ENCODE peak calls at places on chromosomes 4 and X, in five cellular contexts. One of them, this sample, is unnamed.

GRCh38 chr4:114654607-114655006 is 56.0 kb downstream of the UGT8 start:
- DNase-seq in endothelial cell of umbilical vein: no peak
- DNase-seq in GM23338: no peak
- DNase-seq in breast epithelium: no peak
- DNase-seq in tibial artery: no peak
- DNase-seq in this sample: no peak

GRCh38 chrX:150849486-150849885 is 49.0 kb downstream of the CD99L2 start:
- DNase-seq in breast epithelium: no peak
- DNase-seq in tibial artery: no peak
- DNase-seq in GM23338: no peak
- DNase-seq in endothelial cell of umbilical vein: no peak
- DNase-seq in this sample: no peak

GRCh38 chr4:184988611-184989010 is 29.7 kb upstream of the HELT start:
- DNase-seq in breast epithelium: peak
- DNase-seq in GM23338: no peak
- DNase-seq in endothelial cell of umbilical vein: no peak
- DNase-seq in tibial artery: no peak
- DNase-seq in this sample: no peak

GRCh38 chr4:80142396-80143304 is 54.7 kb upstream of the PRDM8 start:
- DNase-seq in endothelial cell of umbilical vein: peak
- DNase-seq in GM23338: no peak
- DNase-seq in tibial artery: no peak
- DNase-seq in breast epithelium: no peak
- DNase-seq in this sample: no peak

GRCh38 chr4:4714330-4714729 is 145.1 kb upstream of the MSX1 start:
- DNase-seq in GM23338: no peak
- DNase-seq in breast epithelium: no peak
- DNase-seq in endothelial cell of umbilical vein: no peak
- DNase-seq in tibial artery: no peak
- DNase-seq in this sample: no peak

GRCh38 chr4:27181672-27182071 is 321.0 kb downstream of the STIM2 start:
- DNase-seq in endothelial cell of umbilical vein: no peak
- DNase-seq in GM23338: no peak
- DNase-seq in tibial artery: no peak
- DNase-seq in breast epithelium: no peak
- DNase-seq in this sample: no peak

GRCh38 chr4:125191252-125191651 is 123.5 kb upstream of the FAT4 start:
- DNase-seq in breast epithelium: no peak
- DNase-seq in GM23338: no peak
- DNase-seq in endothelial cell of umbilical vein: no peak
- DNase-seq in tibial artery: no peak
- DNase-seq in this sample: no peak

GRCh38 chr4:159410076-159410777 is 307.3 kb downstream of the RAPGEF2 start:
- DNase-seq in breast epithelium: no peak
- DNase-seq in tibial artery: no peak
- DNase-seq in GM23338: no peak
- DNase-seq in endothelial cell of umbilical vein: no peak
- DNase-seq in this sample: no peak

GRCh38 chrX:73577368-73577767 is 14.4 kb downstream of the CHIC1 start:
- DNase-seq in GM23338: peak
- DNase-seq in tibial artery: no peak
- DNase-seq in endothelial cell of umbilical vein: peak
- DNase-seq in breast epithelium: no peak
- DNase-seq in this sample: no peak

GRCh38 chr4:85686398-85686797 is 211.4 kb downstream of the ARHGAP24 start:
- DNase-seq in tibial artery: no peak
- DNase-seq in endothelial cell of umbilical vein: no peak
- DNase-seq in breast epithelium: no peak
- DNase-seq in GM23338: no peak
- DNase-seq in this sample: no peak

GRCh38 chrX:43557792-43558191 is 98.3 kb upstream of the MAOA start:
- DNase-seq in endothelial cell of umbilical vein: peak
- DNase-seq in tibial artery: no peak
- DNase-seq in breast epithelium: peak
- DNase-seq in GM23338: peak
- DNase-seq in this sample: no peak

GRCh38 chrX:40171513-40172168 is 73.9 kb upstream of the BCOR start:
- DNase-seq in breast epithelium: no peak
- DNase-seq in tibial artery: no peak
- DNase-seq in endothelial cell of umbilical vein: peak
- DNase-seq in GM23338: no peak
- DNase-seq in this sample: no peak

GRCh38 chr4:28702571-28702970 is 1841.9 kb downstream of the STIM2 start:
- DNase-seq in breast epithelium: no peak
- DNase-seq in GM23338: no peak
- DNase-seq in endothelial cell of umbilical vein: no peak
- DNase-seq in tibial artery: no peak
- DNase-seq in this sample: no peak

GRCh38 chr4:99024481-99025275 is 29.2 kb downstream of the METAP1 start:
- DNase-seq in tibial artery: no peak
- DNase-seq in endothelial cell of umbilical vein: no peak
- DNase-seq in GM23338: no peak
- DNase-seq in breast epithelium: no peak
- DNase-seq in this sample: no peak

GRCh38 chr4:151685303-151685702 is 75.5 kb downstream of the GATB start:
- DNase-seq in breast epithelium: no peak
- DNase-seq in tibial artery: no peak
- DNase-seq in GM23338: no peak
- DNase-seq in endothelial cell of umbilical vein: no peak
- DNase-seq in this sample: no peak

GRCh38 chrX:150767475-150768131 is 74.4 kb downstream of the MTMR1 start:
- DNase-seq in breast epithelium: no peak
- DNase-seq in endothelial cell of umbilical vein: no peak
- DNase-seq in GM23338: no peak
- DNase-seq in tibial artery: no peak
- DNase-seq in this sample: no peak

GRCh38 chr4:2125023-2125422 is 65.9 kb downstream of the NAT8L start:
- DNase-seq in breast epithelium: no peak
- DNase-seq in GM23338: no peak
- DNase-seq in tibial artery: no peak
- DNase-seq in endothelial cell of umbilical vein: no peak
- DNase-seq in this sample: no peak

GRCh38 chr4:139890810-139891209 is 225.2 kb downstream of the MGST2 start:
- DNase-seq in endothelial cell of umbilical vein: peak
- DNase-seq in GM23338: no peak
- DNase-seq in tibial artery: no peak
- DNase-seq in breast epithelium: no peak
- DNase-seq in this sample: no peak

GRCh38 chr4:73979407-73979806 is 2.4 kb downstream of the PF4 start:
- DNase-seq in GM23338: no peak
- DNase-seq in breast epithelium: no peak
- DNase-seq in tibial artery: no peak
- DNase-seq in endothelial cell of umbilical vein: no peak
- DNase-seq in this sample: no peak

GRCh38 chrX:48720580-48721240 is 24.2 kb downstream of the SUV39H1 start:
- DNase-seq in tibial artery: no peak
- DNase-seq in breast epithelium: no peak
- DNase-seq in GM23338: no peak
- DNase-seq in endothelial cell of umbilical vein: no peak
- DNase-seq in this sample: no peak

GRCh38 chrX:69317721-69318120 is 152.5 kb upstream of the PJA1 start:
- DNase-seq in GM23338: no peak
- DNase-seq in endothelial cell of umbilical vein: no peak
- DNase-seq in tibial artery: no peak
- DNase-seq in breast epithelium: no peak
- DNase-seq in this sample: no peak

GRCh38 chr4:118712872-118713271 is 27.7 kb downstream of the METTL14 start:
- DNase-seq in breast epithelium: no peak
- DNase-seq in GM23338: no peak
- DNase-seq in endothelial cell of umbilical vein: no peak
- DNase-seq in tibial artery: no peak
- DNase-seq in this sample: no peak

GRCh38 chr4:176745902-176746301 is 46.8 kb downstream of the VEGFC start:
- DNase-seq in endothelial cell of umbilical vein: no peak
- DNase-seq in breast epithelium: no peak
- DNase-seq in GM23338: no peak
- DNase-seq in tibial artery: no peak
- DNase-seq in this sample: no peak

GRCh38 chr4:39134674-39135073 is 47.7 kb upstream of the WDR19 start:
- DNase-seq in GM23338: no peak
- DNase-seq in tibial artery: no peak
- DNase-seq in endothelial cell of umbilical vein: peak
- DNase-seq in breast epithelium: no peak
- DNase-seq in this sample: no peak

GRCh38 chrX:20988804-20989203 is 385.4 kb upstream of the CNKSR2 start:
- DNase-seq in breast epithelium: no peak
- DNase-seq in tibial artery: no peak
- DNase-seq in GM23338: no peak
- DNase-seq in endothelial cell of umbilical vein: no peak
- DNase-seq in this sample: no peak

GRCh38 chr4:185624248-185624568 is 88.9 kb upstream of the PDLIM3 start:
- DNase-seq in tibial artery: no peak
- DNase-seq in endothelial cell of umbilical vein: no peak
- DNase-seq in breast epithelium: no peak
- DNase-seq in GM23338: no peak
- DNase-seq in this sample: no peak

GRCh38 chr4:75154994-75155393 is 222.1 kb downstream of the PARM1 start:
- DNase-seq in endothelial cell of umbilical vein: no peak
- DNase-seq in tibial artery: no peak
- DNase-seq in breast epithelium: no peak
- DNase-seq in GM23338: no peak
- DNase-seq in this sample: no peak

GRCh38 chr4:76002176-76002575 is 5.1 kb downstream of the CXCL9 start:
- DNase-seq in GM23338: no peak
- DNase-seq in breast epithelium: no peak
- DNase-seq in endothelial cell of umbilical vein: peak
- DNase-seq in tibial artery: no peak
- DNase-seq in this sample: no peak

GRCh38 chr4:132642196-132642817 is 506.8 kb upstream of the PCDH10 start:
- DNase-seq in tibial artery: no peak
- DNase-seq in breast epithelium: no peak
- DNase-seq in GM23338: peak
- DNase-seq in endothelial cell of umbilical vein: peak
- DNase-seq in this sample: no peak

GRCh38 chr4:55184600-55185523 is 59.5 kb upstream of the KDR start:
- DNase-seq in endothelial cell of umbilical vein: no peak
- DNase-seq in GM23338: peak
- DNase-seq in breast epithelium: no peak
- DNase-seq in tibial artery: no peak
- DNase-seq in this sample: no peak
- TF ChIP-seq CTCF in endothelial cell of umbilical vein: peak
- TF ChIP-seq CTCF in GM23338: peak
- TF ChIP-seq CTCF in breast epithelium: no peak
- TF ChIP-seq CTCF in tibial artery: no peak
- TF ChIP-seq CTCF in this sample: no peak

DNA sequence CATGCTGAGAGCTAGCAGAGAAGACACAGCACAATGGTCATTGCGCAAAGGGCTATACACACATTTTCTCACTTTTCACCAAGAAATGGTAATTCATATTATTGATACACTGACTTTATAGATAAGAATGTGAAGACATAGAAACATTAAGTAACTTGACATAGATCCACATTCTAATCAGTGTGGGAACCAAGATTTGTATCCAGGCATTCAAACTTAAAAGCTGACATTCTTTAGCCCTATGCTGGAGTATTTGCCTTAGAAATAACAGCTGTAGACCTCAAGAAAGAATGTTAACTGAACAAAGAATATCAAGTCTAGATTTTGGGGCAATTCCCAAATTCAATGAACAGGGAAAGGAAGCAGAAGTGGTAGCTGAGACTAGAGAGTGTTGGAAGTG is 384.8 kb downstream of the IL15 start:
- DNase-seq in endothelial cell of umbilical vein: no peak
- DNase-seq in breast epithelium: no peak
- DNase-seq in tibial artery: no peak
- DNase-seq in GM23338: no peak
- DNase-seq in this sample: no peak
- TF ChIP-seq CTCF in endothelial cell of umbilical vein: no peak
- TF ChIP-seq CTCF in breast epithelium: no peak
- TF ChIP-seq CTCF in tibial artery: no peak
- TF ChIP-seq CTCF in GM23338: no peak
- TF ChIP-seq CTCF in this sample: no peak

GRCh38 chrX:15142084-15142715 is 127.7 kb downstream of the ASB9 start:
- DNase-seq in endothelial cell of umbilical vein: no peak
- DNase-seq in tibial artery: no peak
- DNase-seq in GM23338: no peak
- DNase-seq in breast epithelium: no peak
- DNase-seq in this sample: no peak

GRCh38 chrX:15143825-15144121 is 126.1 kb downstream of the ASB9 start:
- DNase-seq in GM23338: peak
- DNase-seq in tibial artery: no peak
- DNase-seq in endothelial cell of umbilical vein: no peak
- DNase-seq in breast epithelium: no peak
- DNase-seq in this sample: no peak

GRCh38 chrX:15143050-15143824 is 126.6 kb downstream of the ASB9 start:
- DNase-seq in endothelial cell of umbilical vein: peak
- DNase-seq in GM23338: peak
- DNase-seq in tibial artery: no peak
- DNase-seq in breast epithelium: peak
- DNase-seq in this sample: no peak

GRCh38 chrX:15150578-15150977 is 119.3 kb downstream of the ASB9 start:
- DNase-seq in GM23338: no peak
- DNase-seq in tibial artery: no peak
- DNase-seq in breast epithelium: no peak
- DNase-seq in endothelial cell of umbilical vein: no peak
- DNase-seq in this sample: no peak

DNA sequence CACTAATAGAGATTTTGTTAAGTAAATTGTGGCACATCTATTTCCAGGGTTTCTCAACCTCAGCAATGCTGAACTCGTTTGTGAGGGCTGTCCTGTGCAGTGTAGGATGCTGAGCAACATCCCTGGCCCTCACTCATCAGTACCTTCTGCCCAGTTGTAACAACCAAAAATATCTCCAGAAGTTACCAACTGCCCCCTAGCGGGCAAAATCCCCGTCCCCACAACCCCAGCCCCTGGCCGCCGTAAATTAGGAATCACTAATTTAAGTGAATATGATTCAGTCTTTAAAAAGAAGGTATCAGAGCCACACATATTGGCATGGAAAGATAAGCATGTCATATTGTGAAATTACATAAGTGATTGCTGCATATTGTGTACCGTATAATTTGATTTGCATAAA is 123.4 kb downstream of the ASB9 start:
- DNase-seq in tibial artery: no peak
- DNase-seq in GM23338: peak
- DNase-seq in breast epithelium: no peak
- DNase-seq in endothelial cell of umbilical vein: peak
- DNase-seq in this sample: no peak
- TF ChIP-seq CTCF in tibial artery: peak
- TF ChIP-seq CTCF in GM23338: peak
- TF ChIP-seq CTCF in breast epithelium: no peak
- TF ChIP-seq CTCF in endothelial cell of umbilical vein: peak
- TF ChIP-seq CTCF in this sample: peak

DNA sequence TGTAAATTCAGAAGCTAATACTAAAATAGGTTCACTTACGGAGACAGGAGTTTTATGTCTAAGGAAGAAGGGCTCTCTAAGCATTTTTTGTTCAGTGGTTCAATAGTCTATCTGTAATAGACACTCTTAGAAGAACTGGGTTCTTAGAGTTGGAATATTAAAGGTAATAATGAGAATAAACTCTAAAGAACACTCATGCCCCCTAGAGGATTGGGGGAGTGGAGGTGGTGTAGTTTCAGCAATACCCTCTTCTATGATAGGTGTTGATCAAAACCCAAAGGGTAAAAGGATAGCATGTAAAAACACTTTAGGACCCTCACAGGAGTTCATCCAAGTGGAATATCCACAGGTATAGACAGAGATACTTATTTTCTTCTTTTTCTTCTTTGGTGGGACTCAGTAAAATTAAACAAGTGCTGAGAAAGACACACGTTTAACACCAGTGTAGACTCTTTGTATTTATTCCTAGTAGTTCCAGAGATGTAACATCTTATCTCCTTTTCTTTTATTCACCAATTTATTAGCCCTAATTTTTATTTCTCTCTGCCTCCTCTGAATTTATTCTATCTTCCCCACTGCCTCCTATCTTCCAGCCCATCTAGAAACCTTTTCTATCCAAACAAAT is 25.7 kb upstream of the MND1 start:
- DNase-seq in breast epithelium: no peak
- DNase-seq in tibial artery: no peak
- DNase-seq in GM23338: peak
- DNase-seq in endothelial cell of umbilical vein: peak
- DNase-seq in this sample: no peak
- TF ChIP-seq CTCF in breast epithelium: peak
- TF ChIP-seq CTCF in tibial artery: peak
- TF ChIP-seq CTCF in GM23338: peak
- TF ChIP-seq CTCF in endothelial cell of umbilical vein: peak
- TF ChIP-seq CTCF in this sample: peak

This sample was measured in upper lobe of left lung.